ENCODE peak calls at places on chromosome 14, in five cellular contexts. One of them, this sample, is unnamed. For H3K36me3, the result is how much of the 10 kb centered on the place peaks cover.

GRCh38 chr14:106875503-106875902 is 1349.1 kb downstream of the TMEM121 start:
- DNase-seq in HCT116: no peak
- DNase-seq in HepG2: no peak
- DNase-seq in K562: no peak
- DNase-seq in GM12878: no peak
- DNase-seq in this sample: no peak

GRCh38 chr14:64760146-64760755 is 56.0 kb downstream of the PLEKHG3 start:
- DNase-seq in HCT116: peak
- DNase-seq in HepG2: peak
- DNase-seq in K562: peak
- DNase-seq in GM12878: no peak
- DNase-seq in this sample: peak

GRCh38 chr14:60317609-60318008 is 68.6 kb downstream of the PPM1A start:
- DNase-seq in HCT116: no peak
- DNase-seq in HepG2: no peak
- DNase-seq in K562: no peak
- DNase-seq in GM12878: no peak
- DNase-seq in this sample: no peak

GRCh38 chr14:103007555-103007954 is 49.8 kb downstream of the CDC42BPB start:
- DNase-seq in HCT116: no peak
- DNase-seq in HepG2: no peak
- DNase-seq in K562: no peak
- DNase-seq in GM12878: no peak
- DNase-seq in this sample: no peak

GRCh38 chr14:98189944-98190343 is 1082.1 kb downstream of the BCL11B start:
- DNase-seq in HCT116: no peak
- DNase-seq in HepG2: no peak
- DNase-seq in K562: no peak
- DNase-seq in GM12878: no peak
- DNase-seq in this sample: no peak

GRCh38 chr14:90060312-90060964 is 1.4 kb upstream of the KCNK13 start:
- DNase-seq in HCT116: peak
- DNase-seq in HepG2: peak
- DNase-seq in K562: peak
- DNase-seq in GM12878: no peak
- DNase-seq in this sample: peak

GRCh38 chr14:54169254-54169924 is 212.8 kb upstream of the BMP4 start:
- DNase-seq in HCT116: peak
- DNase-seq in HepG2: no peak
- DNase-seq in K562: no peak
- DNase-seq in GM12878: no peak
- DNase-seq in this sample: no peak

GRCh38 chr14:41605550-41606248 is 977 bp upstream of the LRFN5 start:
- DNase-seq in HCT116: no peak
- DNase-seq in HepG2: no peak
- DNase-seq in K562: no peak
- DNase-seq in GM12878: no peak
- DNase-seq in this sample: no peak

GRCh38 chr14:20986811-20987210 is 3.0 kb upstream of the METTL17 start:
- DNase-seq in HCT116: peak
- DNase-seq in HepG2: peak
- DNase-seq in K562: peak
- DNase-seq in GM12878: no peak
- DNase-seq in this sample: no peak

GRCh38 chr14:46053221-46053620 is 598.4 kb downstream of the RPL10L start:
- DNase-seq in HCT116: no peak
- DNase-seq in HepG2: no peak
- DNase-seq in K562: no peak
- DNase-seq in GM12878: no peak
- DNase-seq in this sample: no peak

GRCh38 chr14:44283836-44284235 is 223.2 kb downstream of the FSCB start:
- DNase-seq in HCT116: no peak
- DNase-seq in HepG2: no peak
- DNase-seq in K562: no peak
- DNase-seq in GM12878: no peak
- DNase-seq in this sample: no peak

GRCh38 chr14:25953532-25954144 is 644.2 kb downstream of the NOVA1 start:
- DNase-seq in HCT116: no peak
- DNase-seq in HepG2: no peak
- DNase-seq in K562: no peak
- DNase-seq in GM12878: no peak
- DNase-seq in this sample: no peak

GRCh38 chr14:22829661-22830328 is at the start of gene MRPL52:
- DNase-seq in HCT116: peak
- DNase-seq in HepG2: peak
- DNase-seq in K562: peak
- DNase-seq in GM12878: no peak
- DNase-seq in this sample: peak

GRCh38 chr14:89331398-89331797 is 85.6 kb downstream of the FOXN3 start:
- DNase-seq in HCT116: no peak
- DNase-seq in HepG2: no peak
- DNase-seq in K562: no peak
- DNase-seq in GM12878: peak
- DNase-seq in this sample: no peak

GRCh38 chr14:105860615-105861580 is 334.5 kb downstream of the TMEM121 start:
- DNase-seq in HCT116: no peak
- DNase-seq in HepG2: no peak
- DNase-seq in K562: no peak
- DNase-seq in GM12878: no peak
- DNase-seq in this sample: no peak

GRCh38 chr14:31419179-31420012 is 954 bp downstream of the HEATR5A start:
- DNase-seq in HCT116: no peak
- DNase-seq in HepG2: no peak
- DNase-seq in K562: no peak
- DNase-seq in GM12878: no peak
- DNase-seq in this sample: no peak

GRCh38 chr14:33332497-33332896 is 393.8 kb downstream of the NPAS3 start:
- DNase-seq in HCT116: no peak
- DNase-seq in HepG2: no peak
- DNase-seq in K562: no peak
- DNase-seq in GM12878: no peak
- DNase-seq in this sample: no peak

GRCh38 chr14:59481407-59482119 is 2.6 kb downstream of the L3HYPDH start:
- DNase-seq in HCT116: no peak
- DNase-seq in HepG2: peak
- DNase-seq in K562: no peak
- DNase-seq in GM12878: no peak
- DNase-seq in this sample: no peak

GRCh38 chr14:104400355-104400754 is 179.2 kb upstream of the C14orf180 start:
- DNase-seq in HCT116: no peak
- DNase-seq in HepG2: no peak
- DNase-seq in K562: no peak
- DNase-seq in GM12878: no peak
- DNase-seq in this sample: no peak

GRCh38 chr14:29233188-29233587 is 466.6 kb downstream of the FOXG1 start:
- DNase-seq in HCT116: no peak
- DNase-seq in HepG2: no peak
- DNase-seq in K562: no peak
- DNase-seq in GM12878: no peak
- DNase-seq in this sample: no peak

GRCh38 chr14:92844220-92844619 is 50.1 kb downstream of the GOLGA5 start:
- DNase-seq in HCT116: no peak
- DNase-seq in HepG2: no peak
- DNase-seq in K562: no peak
- DNase-seq in GM12878: peak
- DNase-seq in this sample: no peak

GRCh38 chr14:41960316-41960715 is 353.6 kb downstream of the LRFN5 start:
- DNase-seq in HCT116: no peak
- DNase-seq in HepG2: no peak
- DNase-seq in K562: no peak
- DNase-seq in GM12878: no peak
- DNase-seq in this sample: no peak

GRCh38 chr14:28773917-28774691 is 7.5 kb downstream of the FOXG1 start:
- DNase-seq in HCT116: no peak
- DNase-seq in HepG2: no peak
- DNase-seq in K562: no peak
- DNase-seq in GM12878: no peak
- DNase-seq in this sample: no peak

GRCh38 chr14:41285193-41285748 is 321.4 kb upstream of the LRFN5 start:
- DNase-seq in HCT116: no peak
- DNase-seq in HepG2: peak
- DNase-seq in K562: no peak
- DNase-seq in GM12878: no peak
- DNase-seq in this sample: no peak

GRCh38 chr14:42214981-42215491 is 608.4 kb downstream of the LRFN5 start:
- DNase-seq in HCT116: no peak
- DNase-seq in HepG2: no peak
- DNase-seq in K562: no peak
- DNase-seq in GM12878: no peak
- DNase-seq in this sample: no peak

GRCh38 chr14:34250959-34251358 is 211.1 kb downstream of the SPTSSA start:
- DNase-seq in HCT116: no peak
- DNase-seq in HepG2: no peak
- DNase-seq in K562: no peak
- DNase-seq in GM12878: no peak
- DNase-seq in this sample: no peak

GRCh38 chr14:95482967-95483842 is 33.2 kb downstream of the SYNE3 start:
- DNase-seq in HCT116: peak
- DNase-seq in HepG2: peak
- DNase-seq in K562: peak
- DNase-seq in GM12878: no peak
- DNase-seq in this sample: no peak

GRCh38 chr14:37903561-37904191 is 304.0 kb upstream of the SSTR1 start:
- DNase-seq in HCT116: peak
- DNase-seq in HepG2: peak
- DNase-seq in K562: peak
- DNase-seq in GM12878: no peak
- DNase-seq in this sample: peak

GRCh38 chr14:71959055-71959454 is 26.8 kb downstream of the RGS6 start:
- DNase-seq in HCT116: no peak
- DNase-seq in HepG2: no peak
- DNase-seq in K562: no peak
- DNase-seq in GM12878: no peak
- DNase-seq in this sample: no peak

GRCh38 chr14:24058260-24058950 is 6.6 kb downstream of the CARMIL3 start:
- DNase-seq in HCT116: no peak
- DNase-seq in HepG2: peak
- DNase-seq in K562: no peak
- DNase-seq in GM12878: no peak
- DNase-seq in this sample: peak

GRCh38 chr14:55372423-55372822 is 39.2 kb downstream of the ATG14 start:
- DNase-seq in HCT116: no peak
- DNase-seq in HepG2: no peak
- DNase-seq in K562: no peak
- DNase-seq in GM12878: no peak
- DNase-seq in this sample: no peak

GRCh38 chr14:55377236-55377635 is 34.4 kb downstream of the ATG14 start:
- DNase-seq in HCT116: no peak
- DNase-seq in HepG2: no peak
- DNase-seq in K562: no peak
- DNase-seq in GM12878: no peak
- DNase-seq in this sample: no peak

GRCh38 chr14:55370883-55371455 is 40.7 kb downstream of the ATG14 start:
- DNase-seq in HCT116: no peak
- DNase-seq in HepG2: no peak
- DNase-seq in K562: peak
- DNase-seq in GM12878: no peak
- DNase-seq in this sample: no peak

GRCh38 chr14:55374771-55375170 is 36.9 kb downstream of the ATG14 start:
- DNase-seq in HCT116: no peak
- DNase-seq in HepG2: no peak
- DNase-seq in K562: no peak
- DNase-seq in GM12878: no peak
- DNase-seq in this sample: no peak

DNA sequence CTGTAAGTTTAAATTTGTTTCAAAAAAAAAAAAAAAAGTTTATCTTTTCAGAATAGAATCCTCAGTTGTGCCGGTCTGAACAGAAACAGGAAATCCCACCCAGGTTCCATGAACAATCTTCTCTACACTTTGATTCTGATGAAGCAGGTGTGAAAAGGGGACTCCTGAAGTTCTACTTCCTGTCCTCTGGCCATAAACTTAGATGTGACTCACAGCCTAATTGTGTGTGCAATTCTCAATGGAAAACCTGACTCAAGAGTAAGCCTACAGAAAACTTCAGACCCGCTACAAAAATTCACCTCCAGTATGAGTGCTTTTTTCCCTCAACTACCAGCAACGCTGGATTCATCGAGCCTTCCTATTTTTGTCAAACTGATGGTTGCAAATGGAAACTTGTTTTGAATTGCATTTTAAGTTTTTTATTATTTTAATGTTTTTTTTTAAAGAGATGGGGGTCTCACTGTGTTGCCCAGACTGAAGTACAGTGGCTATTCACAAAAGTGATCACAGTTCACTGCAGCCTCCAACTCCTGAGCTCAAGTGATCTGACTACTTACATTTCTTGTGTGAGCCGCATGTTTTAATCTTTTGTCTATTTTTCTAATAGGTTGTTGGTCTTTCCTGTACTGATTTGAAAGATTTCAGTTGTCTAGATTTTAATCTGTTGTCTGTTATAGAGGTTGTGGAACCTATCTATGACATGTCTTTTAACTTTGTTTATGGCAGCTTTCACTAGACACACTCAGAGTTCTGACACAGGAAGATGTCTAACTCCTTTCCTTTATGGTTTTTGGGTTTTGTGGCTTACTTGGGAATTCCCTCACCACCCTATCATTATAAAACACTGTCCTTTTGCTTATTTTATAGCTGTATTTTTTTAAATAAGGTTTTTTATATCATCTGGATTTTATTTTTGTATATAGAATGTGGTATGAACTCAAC is 37.6 kb downstream of the ATG14 start:
- DNase-seq in HCT116: peak
- DNase-seq in HepG2: no peak
- DNase-seq in K562: no peak
- DNase-seq in GM12878: peak
- DNase-seq in this sample: no peak
- TF ChIP-seq REST in HCT116: no peak
- TF ChIP-seq REST in HepG2: no peak
- TF ChIP-seq REST in K562: no peak
- TF ChIP-seq REST in GM12878: no peak
- TF ChIP-seq REST in this sample: no peak

DNA sequence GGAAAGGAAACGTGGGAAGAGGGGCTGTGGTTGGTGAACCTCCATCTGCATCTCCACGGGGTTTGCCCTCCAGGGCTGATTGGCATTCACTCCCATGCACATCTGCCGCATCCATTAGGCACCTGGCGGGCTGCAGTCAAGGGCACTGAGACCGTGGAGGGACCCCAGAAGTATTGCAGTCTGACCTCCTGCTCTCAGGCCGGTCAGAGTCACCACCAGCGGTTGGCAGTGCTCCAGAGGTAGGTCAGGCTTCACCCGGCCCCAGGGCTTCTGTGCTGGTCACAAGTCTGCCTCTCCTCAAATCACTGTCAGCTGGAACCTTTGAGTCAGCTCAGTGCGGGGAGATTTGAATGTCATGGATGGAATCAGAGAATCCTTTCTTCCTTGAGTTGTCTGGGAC is 132.3 kb downstream of the PAPOLA start:
- DNase-seq in HCT116: no peak
- DNase-seq in HepG2: no peak
- DNase-seq in K562: no peak
- DNase-seq in GM12878: no peak
- DNase-seq in this sample: no peak
- TF ChIP-seq YY1 in HCT116: no peak
- TF ChIP-seq YY1 in HepG2: no peak
- TF ChIP-seq YY1 in K562: no peak
- TF ChIP-seq YY1 in GM12878: no peak
- TF ChIP-seq YY1 in this sample: no peak

GRCh38 chr14:100107236-100107635 is 42.0 kb downstream of the EVL start:
- DNase-seq in HCT116: no peak
- DNase-seq in HepG2: no peak
- DNase-seq in K562: peak
- DNase-seq in GM12878: no peak
- DNase-seq in this sample: no peak
- H3K36me3 ChIP-seq in HCT116: under half
- H3K36me3 ChIP-seq in HepG2: under half
- H3K36me3 ChIP-seq in K562: under half
- H3K36me3 ChIP-seq in GM12878: under half
- H3K36me3 ChIP-seq in this sample: under half

GRCh38 chr14:62373889-62374394 is 611.7 kb downstream of the SNAPC1 start:
- DNase-seq in HCT116: no peak
- DNase-seq in HepG2: no peak
- DNase-seq in K562: no peak
- DNase-seq in GM12878: no peak
- DNase-seq in this sample: no peak
- TF ChIP-seq REST in HCT116: no peak
- TF ChIP-seq REST in HepG2: no peak
- TF ChIP-seq REST in K562: no peak
- TF ChIP-seq REST in GM12878: no peak
- TF ChIP-seq REST in this sample: no peak